ENCODE peak calls at places on chromosomes 1 and 21, in eight cellular contexts. C is CD8-positive, alpha-beta T cell; T is endothelial cell; R is AG04450; I is fibroblast of the aortic adventitia; L is Calu3; J is fibroblast of pulmonary artery; M is glutamatergic neuron. S is an unnamed sample.

GRCh38 chr1:214439352-214440119 is 111.9 kb downstream of the PTPN14 start:
- DNase-seq in C (no peak), T (no peak), R (peak), I (no peak), L (peak), J (peak), M (no peak), S (no peak)

GRCh38 chr1:36620142-36620541 is 137.4 kb upstream of the CSF3R start:
- DNase-seq in C (no peak), T (no peak), R (no peak), I (no peak), L (no peak), J (no peak), M (no peak), S (no peak)

GRCh38 chr1:156652131-156652991 is 10.4 kb downstream of the BCAN start:
- DNase-seq in C (no peak), T (peak), R (no peak), I (peak), L (no peak), J (peak), M (no peak), S (no peak)

GRCh38 chr1:82565146-82565545 is 764.4 kb downstream of the ADGRL2 start:
- DNase-seq in C (no peak), T (no peak), R (no peak), I (peak), L (peak), J (peak), M (no peak), S (no peak)

GRCh38 chr1:157411064-157411463 is 141.3 kb downstream of the FCRL5 start:
- DNase-seq in C (no peak), T (no peak), R (no peak), I (no peak), L (no peak), J (no peak), M (no peak), S (no peak)

GRCh38 chr1:19737413-19737812 is 62.3 kb downstream of the TMCO4 start:
- DNase-seq in C (no peak), T (no peak), R (no peak), I (peak), L (peak), J (peak), M (peak), S (no peak)

GRCh38 chr1:217525773-217526490 is 105.0 kb downstream of the GPATCH2 start:
- DNase-seq in C (no peak), T (no peak), R (no peak), I (peak), L (no peak), J (peak), M (no peak), S (no peak)

GRCh38 chr1:67945733-67946374 is 104.6 kb downstream of the DIRAS3 start:
- DNase-seq in C (no peak), T (no peak), R (no peak), I (no peak), L (no peak), J (no peak), M (no peak), S (no peak)

GRCh38 chr1:239432255-239432654 is 45.9 kb downstream of the CHRM3 start:
- DNase-seq in C (no peak), T (no peak), R (no peak), I (no peak), L (no peak), J (no peak), M (no peak), S (no peak)

GRCh38 chr1:62487956-62488355 is 51.1 kb downstream of the USP1 start:
- DNase-seq in C (no peak), T (no peak), R (no peak), I (no peak), L (no peak), J (no peak), M (no peak), S (no peak)

GRCh38 chr1:218361298-218362065 is 16.3 kb downstream of the TGFB2 start:
- DNase-seq in C (no peak), T (peak), R (no peak), I (peak), L (no peak), J (peak), M (peak), S (no peak)

GRCh38 chr1:154176341-154176740 is 15.6 kb downstream of the TPM3 start:
- DNase-seq in C (no peak), T (no peak), R (peak), I (peak), L (peak), J (peak), M (no peak), S (no peak)

GRCh38 chr1:25871704-25872494 is 3.6 kb downstream of the PAQR7 start:
- DNase-seq in C (no peak), T (no peak), R (no peak), I (no peak), L (no peak), J (no peak), M (no peak), S (peak)

GRCh38 chr1:55064861-55065263 is 25.5 kb downstream of the PCSK9 start:
- DNase-seq in C (no peak), T (no peak), R (peak), I (peak), L (no peak), J (peak), M (no peak), S (no peak)

GRCh38 chr1:116693759-116694482 is 26.4 kb upstream of the IGSF3 start:
- DNase-seq in C (no peak), T (no peak), R (no peak), I (peak), L (peak), J (peak), M (no peak), S (no peak)

GRCh38 chr1:182601416-182601786 is 2.8 kb downstream of the RGS16 start:
- DNase-seq in C (peak), T (peak), R (peak), I (peak), L (peak), J (peak), M (peak), S (peak)

GRCh38 chr1:18329469-18329868 is 151.3 kb upstream of the KLHDC7A start:
- DNase-seq in C (no peak), T (no peak), R (no peak), I (no peak), L (no peak), J (no peak), M (no peak), S (no peak)

GRCh38 chr1:233112184-233113008 is 162.0 kb downstream of the NTPCR start:
- DNase-seq in C (no peak), T (no peak), R (no peak), I (peak), L (no peak), J (peak), M (no peak), S (no peak)

GRCh38 chr1:89044970-89045695 is 19.9 kb downstream of the GBP1 start:
- DNase-seq in C (no peak), T (no peak), R (no peak), I (no peak), L (no peak), J (no peak), M (no peak), S (no peak)

GRCh38 chr1:15833069-15833679 is 14.3 kb upstream of the SPEN start:
- DNase-seq in C (peak), T (no peak), R (no peak), I (no peak), L (peak), J (no peak), M (no peak), S (peak)

GRCh38 chr1:116772648-116773045 is 18.4 kb downstream of the CD2 start:
- DNase-seq in C (no peak), T (no peak), R (no peak), I (peak), L (no peak), J (peak), M (no peak), S (no peak)

GRCh38 chr1:11569551-11569950 is 84.7 kb downstream of the FBXO2 start:
- DNase-seq in C (no peak), T (no peak), R (no peak), I (no peak), L (no peak), J (no peak), M (no peak), S (no peak)

GRCh38 chr1:11573293-11573692 is 80.9 kb downstream of the FBXO2 start:
- DNase-seq in C (no peak), T (no peak), R (no peak), I (no peak), L (no peak), J (no peak), M (no peak), S (no peak)

GRCh38 chr1:11569954-11570353 is 84.3 kb downstream of the FBXO2 start:
- DNase-seq in C (no peak), T (no peak), R (no peak), I (no peak), L (no peak), J (no peak), M (no peak), S (no peak)

GRCh38 chr1:11570821-11571220 is 83.4 kb downstream of the FBXO2 start:
- DNase-seq in C (no peak), T (no peak), R (no peak), I (no peak), L (no peak), J (no peak), M (no peak), S (no peak)

DNA sequence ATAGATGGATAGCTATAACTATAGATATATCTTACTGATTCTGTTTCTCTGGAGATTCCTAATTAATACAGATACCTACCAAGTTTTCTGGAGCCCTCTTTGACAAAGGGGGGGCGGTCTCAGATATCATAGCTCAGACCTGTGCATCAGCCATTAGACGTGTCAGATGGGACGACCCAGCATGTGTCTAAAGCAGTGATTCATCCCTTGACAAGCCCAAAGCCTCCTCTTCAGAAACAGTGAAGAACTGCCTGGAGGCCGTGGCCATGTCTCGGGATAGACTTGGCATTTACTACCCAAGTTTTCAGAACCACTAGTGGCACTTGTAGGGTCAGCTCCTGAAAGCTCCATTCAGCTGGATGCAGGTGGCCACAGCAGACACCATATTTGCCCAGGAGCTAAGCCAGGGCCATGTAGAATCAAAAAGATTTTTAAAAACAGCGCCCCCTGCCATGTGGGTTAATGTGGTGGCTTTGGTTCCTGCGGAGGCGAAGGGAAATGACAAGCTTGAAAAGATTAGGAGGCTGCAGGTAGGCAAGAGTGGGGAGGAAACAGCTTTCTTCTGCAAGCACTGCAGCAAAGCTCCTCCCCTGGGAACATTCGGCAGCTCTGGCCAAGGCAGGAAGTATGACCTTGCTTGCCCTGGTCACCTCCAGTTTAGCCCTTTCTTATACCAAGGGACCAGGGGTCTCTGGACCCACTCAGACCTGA is 82.2 kb downstream of the FBXO2 start:
- DNase-seq in C (no peak), T (peak), R (no peak), I (no peak), L (no peak), J (no peak), M (peak), S (no peak)
- TF ChIP-seq CTCF in C (no peak), T (peak), R (no peak), I (no peak), L (no peak), J (peak), M (peak), S (no peak)

DNA sequence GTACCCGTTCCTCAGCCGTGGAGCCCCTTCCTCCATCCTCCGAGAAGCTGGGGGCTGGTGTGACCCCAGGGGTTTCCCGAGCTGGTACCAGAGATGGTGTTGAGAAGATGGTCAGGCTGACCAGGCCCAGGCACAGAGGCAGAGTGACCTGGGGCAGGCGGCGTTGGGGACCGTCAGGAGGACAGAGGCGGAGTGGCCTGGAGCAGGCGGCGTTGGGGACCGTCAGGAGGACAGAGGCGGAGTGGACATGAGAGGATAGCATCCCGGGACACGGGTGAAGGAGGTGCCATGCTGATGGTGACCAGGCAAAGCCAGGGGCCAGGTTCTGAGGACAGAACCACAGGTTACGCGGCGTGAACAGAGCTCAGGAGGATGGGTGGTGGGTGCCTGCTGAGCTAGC is 75.9 kb upstream of the TTC34 start:
- DNase-seq in C (no peak), T (no peak), R (no peak), I (no peak), L (no peak), J (no peak), M (no peak), S (no peak)
- TF ChIP-seq CTCF in C (no peak), T (no peak), R (no peak), I (no peak), L (no peak), J (no peak), M (no peak), S (no peak)

GRCh38 chr1:99681583-99681982 is 35.7 kb downstream of the PALMD start:
- DNase-seq in C (no peak), T (no peak), R (no peak), I (no peak), L (no peak), J (peak), M (no peak), S (no peak)
- TF ChIP-seq CTCF in C (no peak), T (no peak), R (no peak), I (no peak), L (no peak), J (no peak), M (no peak), S (no peak)

GRCh38 chr21:41678016-41678935 is 88.6 kb downstream of the RIPK4 start:
- DNase-seq in C (no peak), T (no peak), R (no peak), I (no peak), L (peak), J (no peak), M (no peak), S (no peak)
- TF ChIP-seq CTCF in C (no peak), T (no peak), R (no peak), I (no peak), L (no peak), J (no peak), M (no peak), S (no peak)

DNA sequence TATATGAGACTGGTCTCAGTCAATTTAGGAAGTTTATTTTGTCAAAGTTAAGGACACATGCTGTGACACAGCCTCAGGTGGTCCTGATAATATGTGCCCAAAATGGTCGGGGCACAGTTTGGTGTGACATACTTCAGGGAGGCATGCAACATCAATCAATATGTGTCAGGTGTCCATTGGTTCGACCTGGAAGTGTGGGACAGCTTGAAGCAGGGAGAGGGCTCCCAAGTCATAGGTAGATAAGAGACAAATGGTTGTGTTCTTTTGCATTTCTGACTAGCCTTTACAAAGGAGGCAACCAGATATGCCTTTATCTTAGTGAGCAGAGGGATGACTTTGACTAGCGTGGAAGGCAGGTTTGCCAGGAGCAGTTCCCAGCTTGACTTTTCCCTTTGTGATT is 4.5 kb upstream of the ERVH48-1 start:
- DNase-seq in C (no peak), T (no peak), R (no peak), I (no peak), L (no peak), J (no peak), M (no peak), S (no peak)
- TF ChIP-seq CTCF in C (no peak), T (no peak), R (no peak), I (no peak), L (no peak), J (no peak), M (no peak), S (no peak)

DNA sequence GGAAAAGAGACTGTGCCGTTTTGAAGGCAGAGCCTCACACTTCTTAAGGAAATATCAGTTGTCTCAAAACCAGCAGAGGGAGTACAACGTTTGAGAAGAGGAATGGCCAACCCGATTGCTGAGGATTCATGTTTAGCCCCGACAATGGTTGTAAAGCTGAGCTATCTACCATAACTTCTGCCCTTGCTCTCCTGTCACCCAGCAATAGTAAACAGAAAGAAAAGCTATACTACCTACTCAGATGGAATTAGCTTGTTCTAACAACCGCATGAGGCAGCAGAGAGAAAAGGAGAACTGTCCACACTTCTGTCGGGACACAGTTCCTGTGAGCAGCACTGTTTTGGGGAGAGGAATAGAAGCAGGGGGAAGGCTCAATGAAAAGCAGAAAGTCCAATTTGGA is 91.2 kb downstream of the SLC45A1 start:
- DNase-seq in C (no peak), T (no peak), R (no peak), I (peak), L (no peak), J (peak), M (no peak), S (no peak)
- TF ChIP-seq CTCF in C (peak), T (peak), R (peak), I (no peak), L (no peak), J (peak), M (no peak), S (peak)

DNA sequence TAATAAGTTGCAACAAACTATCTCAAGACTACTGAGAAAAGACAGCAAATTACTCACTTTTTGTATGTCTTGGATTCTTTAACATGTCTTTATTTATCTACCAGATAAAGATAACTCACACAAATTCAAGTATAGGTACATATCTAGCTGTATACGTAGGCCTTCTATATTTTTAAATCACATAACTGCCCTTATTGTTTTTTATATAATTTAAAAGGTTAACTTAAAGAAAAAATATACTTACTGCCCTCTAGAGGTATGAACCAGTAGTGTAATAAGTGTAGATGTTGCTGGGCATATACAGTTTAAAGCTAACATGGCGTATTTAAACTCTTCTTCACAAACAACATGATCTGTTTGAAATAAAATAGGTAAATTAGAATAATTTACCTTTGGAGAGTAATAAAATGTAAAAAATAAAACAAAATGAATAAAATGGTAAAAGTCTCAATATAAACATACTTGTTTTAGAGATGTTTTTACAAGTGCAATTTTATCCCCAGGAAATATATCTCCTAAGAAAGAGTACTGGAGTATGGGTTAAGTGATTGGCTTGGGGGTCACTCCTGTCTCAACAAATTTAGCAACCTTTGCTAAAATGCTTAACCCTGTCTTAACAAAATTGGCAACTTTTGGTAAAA is 235.2 kb downstream of the KCNT2 start:
- DNase-seq in C (no peak), T (no peak), R (no peak), I (peak), L (no peak), J (peak), M (no peak), S (no peak)
- TF ChIP-seq CTCF in C (peak), T (peak), R (peak), I (peak), L (peak), J (peak), M (peak), S (peak)

GRCh38 chr21:32569261-32570230 is 15.8 kb downstream of the TCP10L start:
- DNase-seq in C (peak), T (peak), R (peak), I (peak), L (peak), J (peak), M (peak), S (peak)

GRCh38 chr21:32562915-32563314 is 22.4 kb downstream of the TCP10L start:
- DNase-seq in C (no peak), T (no peak), R (no peak), I (peak), L (no peak), J (peak), M (no peak), S (no peak)

GRCh38 chr21:32570456-32570855 is 14.9 kb downstream of the TCP10L start:
- DNase-seq in C (no peak), T (no peak), R (no peak), I (no peak), L (no peak), J (no peak), M (no peak), S (no peak)

GRCh38 chr21:32565856-32566465 is 19.4 kb downstream of the TCP10L start:
- DNase-seq in C (no peak), T (no peak), R (no peak), I (peak), L (no peak), J (peak), M (no peak), S (no peak)

GRCh38 chr21:32566990-32567389 is 18.3 kb downstream of the TCP10L start:
- DNase-seq in C (no peak), T (no peak), R (no peak), I (no peak), L (no peak), J (no peak), M (no peak), S (no peak)
- TF ChIP-seq CTCF in C (no peak), T (no peak), R (no peak), I (no peak), L (no peak), J (no peak), M (no peak), S (no peak)

DNA sequence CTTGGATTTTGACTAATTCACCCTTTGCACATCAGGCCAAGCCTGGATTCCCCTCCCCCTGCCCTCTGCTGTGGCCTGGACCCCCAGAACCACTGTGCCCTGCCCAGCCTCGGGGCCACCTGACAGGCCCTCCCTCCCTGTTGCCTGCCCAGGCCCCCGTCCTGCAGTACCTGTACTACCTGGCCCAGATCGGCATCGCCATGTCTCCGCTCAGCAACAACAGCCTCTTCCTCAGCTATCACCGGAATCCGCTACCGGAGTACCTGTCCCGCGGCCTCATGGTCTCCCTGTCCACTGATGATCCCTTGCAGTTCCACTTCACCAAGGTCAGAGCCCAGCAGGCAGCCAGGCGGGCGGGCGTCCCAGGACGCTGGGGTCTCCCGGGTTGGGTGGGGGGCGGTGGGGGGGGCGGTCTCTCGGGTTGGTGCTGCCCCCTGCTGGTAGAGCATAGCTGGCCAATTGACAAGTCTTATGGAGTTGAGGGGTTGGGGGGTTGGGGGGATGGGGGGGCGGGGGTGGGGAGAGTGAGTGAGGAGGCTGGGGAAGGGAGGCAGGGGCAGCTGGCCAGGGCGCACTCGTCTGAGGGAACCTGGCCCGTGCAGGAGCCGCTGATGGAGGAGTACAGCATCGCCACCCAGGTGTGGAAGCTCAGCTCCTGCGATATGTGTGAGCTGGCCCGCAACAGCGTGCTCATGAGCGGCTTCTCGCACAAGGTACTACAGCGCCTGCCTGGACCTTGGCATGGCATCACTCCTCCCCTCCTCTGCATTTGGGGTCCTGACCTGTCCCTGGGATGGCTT is 10.6 kb downstream of the AMPD2 start:
- DNase-seq in C (no peak), T (peak), R (no peak), I (no peak), L (no peak), J (no peak), M (no peak), S (no peak)
- TF ChIP-seq CTCF in C (peak), T (peak), R (peak), I (peak), L (peak), J (no peak), M (peak), S (peak)